ENCODE peak calls at places on chromosomes 2 and 18, in five cellular contexts. C is activated T-cell treated with anti-CD3 and anti-CD28 coated beads, Interleukin-2, amount 50 U/mL, for 72 hours; X is kidney glomerular epithelial cell; L is NB4; F is GM23338. O is an unnamed sample.

GRCh38 chr18:59938686-59939085 is 38.9 kb downstream of the PMAIP1 start:
- DNase-seq in L (no peak), C (no peak), F (no peak), X (no peak), O (no peak)

GRCh38 chr2:168611896-168612650 is 156.0 kb downstream of the CERS6 start:
- DNase-seq in F (no peak), X (no peak), C (no peak), L (no peak), O (no peak)

GRCh38 chr2:215409331-215410127 is 26.3 kb downstream of the FN1 start:
- DNase-seq in X (no peak), L (no peak), C (peak; percentile 44), F (no peak), O (no peak)

GRCh38 chr2:132857334-132857733 is 187.3 kb upstream of the LYPD1 start:
- DNase-seq in L (no peak), C (no peak), F (no peak), X (no peak), O (no peak)

GRCh38 chr2:161844845-161845244 is 220.6 kb downstream of the SLC4A10 start:
- DNase-seq in L (no peak), C (no peak), F (no peak), X (no peak), O (no peak)

GRCh38 chr2:104944495-104944894 is 90.6 kb downstream of the POU3F3 start:
- DNase-seq in C (no peak), X (no peak), F (peak; percentile 71), L (peak; percentile 24), O (peak; percentile 1)

GRCh38 chr2:132581917-132582316 is 88.1 kb downstream of the LYPD1 start:
- DNase-seq in F (no peak), X (no peak), L (no peak), C (no peak), O (no peak)

GRCh38 chr2:20042531-20042930 is 8.9 kb downstream of the LAPTM4A start:
- DNase-seq in L (no peak), F (no peak), C (no peak), X (no peak), O (no peak)

GRCh38 chr2:5725794-5726463 is 33.7 kb downstream of the SOX11 start:
- DNase-seq in C (no peak), F (peak; percentile 97), X (no peak), L (no peak), O (no peak)

GRCh38 chr2:47867205-47867604 is 39.1 kb downstream of the FBXO11 start:
- DNase-seq in C (no peak), X (peak; percentile 72), F (no peak), L (no peak), O (peak; percentile 76)

GRCh38 chr2:64514018-64514417 is 10.1 kb upstream of the AFTPH start:
- DNase-seq in F (no peak), C (no peak), X (no peak), L (no peak), O (no peak)

GRCh38 chr18:46422552-46423055 is 234.4 kb downstream of the LOXHD1 start:
- DNase-seq in F (no peak), L (no peak), C (no peak), X (no peak), O (no peak)

GRCh38 chr18:76973512-76974302 is 151.3 kb downstream of the ZNF236 start:
- DNase-seq in F (no peak), X (no peak), L (no peak), C (no peak), O (no peak)

GRCh38 chr2:145064476-145064875 is 544.6 kb upstream of the ZEB2 start:
- DNase-seq in F (no peak), X (no peak), L (no peak), C (no peak), O (no peak)

GRCh38 chr2:191020742-191021381 is 6.9 kb upstream of the STAT1 start:
- DNase-seq in F (no peak), L (peak; percentile 88), X (no peak), C (peak; percentile 68), O (peak; percentile 80)

GRCh38 chr2:8407332-8407731 is 274.5 kb upstream of the ID2 start:
- DNase-seq in F (no peak), L (no peak), C (no peak), X (no peak), O (no peak)

GRCh38 chr18:45874501-45875184 is 49.2 kb downstream of the SIGLEC15 start:
- DNase-seq in C (peak; percentile 73), X (no peak), F (no peak), L (peak; percentile 8), O (no peak)

GRCh38 chr2:37417321-37417720 is 72.9 kb downstream of the QPCT start:
- DNase-seq in F (no peak), C (no peak), X (no peak), L (no peak), O (peak; percentile 33)

GRCh38 chr2:231795525-231796327 is 9.5 kb downstream of the COPS7B start:
- DNase-seq in L (peak; percentile 44), X (peak; percentile 84), F (peak; percentile 56), C (no peak), O (peak; percentile 93)

GRCh38 chr2:181812106-181812745 is 79.3 kb upstream of the ITPRID2 start:
- DNase-seq in F (no peak), L (no peak), X (no peak), C (no peak), O (no peak)

GRCh38 chr2:10079192-10079930 is 850 bp downstream of the CYS1 start:
- DNase-seq in F (peak; percentile 67), C (peak; percentile 34), L (peak; percentile 52), X (peak; percentile 25), O (peak; percentile 55)

GRCh38 chr2:65389476-65389875 is 42.9 kb downstream of the SPRED2 start:
- DNase-seq in X (no peak), C (no peak), F (no peak), L (no peak), O (no peak)

GRCh38 chr2:46798041-46798440 is 117.6 kb downstream of the MCFD2 start:
- DNase-seq in X (no peak), L (no peak), F (no peak), C (no peak), O (peak; percentile 45)

GRCh38 chr2:194385376-194385775 is 1271.7 kb upstream of the SLC39A10 start:
- DNase-seq in C (no peak), L (no peak), X (no peak), F (no peak), O (no peak)

GRCh38 chr2:9310827-9311226 is 104.2 kb downstream of the ASAP2 start:
- DNase-seq in C (no peak), X (peak; percentile 22), F (no peak), L (no peak), O (no peak)

GRCh38 chr2:30441023-30441422 is 6.0 kb upstream of the LCLAT1 start:
- DNase-seq in L (no peak), C (no peak), F (no peak), X (no peak), O (no peak)

GRCh38 chr2:68721482-68722071 is 13.0 kb upstream of the ARHGAP25 start:
- DNase-seq in F (no peak), L (peak; percentile 61), X (no peak), C (peak; percentile 50), O (no peak)

GRCh38 chr2:62055724-62056336 is 140.1 kb upstream of the B3GNT2 start:
- DNase-seq in F (no peak), X (no peak), L (no peak), C (peak; percentile 7), O (no peak)

GRCh38 chr2:201419057-201419635 is 32.1 kb downstream of the TRAK2 start:
- DNase-seq in L (no peak), X (no peak), F (no peak), C (no peak), O (peak; percentile 69)

GRCh38 chr2:17682098-17682857 is 71.3 kb downstream of the SMC6 start:
- DNase-seq in C (no peak), F (no peak), L (no peak), X (no peak), O (no peak)

GRCh38 chr2:207129821-207130220 is 35.9 kb downstream of the KLF7 start:
- DNase-seq in L (no peak), C (no peak), X (no peak), F (no peak), O (no peak)

GRCh38 chr2:28720345-28720744 is 31.3 kb upstream of the PPP1CB start:
- DNase-seq in X (no peak), F (no peak), L (no peak), C (no peak), O (no peak)

GRCh38 chr2:240956935-240957655 is 41.3 kb upstream of the SNED1 start:
- DNase-seq in F (no peak), C (no peak), X (no peak), L (no peak), O (no peak)

GRCh38 chr2:96977631-96978195 is 8.7 kb downstream of the FAM178B start:
- DNase-seq in X (peak; percentile 65), C (no peak), F (peak; percentile 37), L (no peak), O (peak; percentile 56)

GRCh38 chr18:5582849-5583667 is 39.3 kb upstream of the EPB41L3 start:
- DNase-seq in L (no peak), X (peak; percentile 56), C (no peak), F (no peak), O (no peak)

GRCh38 chr2:46332686-46333281 is 35.6 kb downstream of the EPAS1 start:
- DNase-seq in X (no peak), L (no peak), F (no peak), C (no peak), O (peak; percentile 37)